ENCODE peak calls at places on chromosomes 2 and 18, in nine cellular contexts. K is PC-9, A is AG09309, U is left lung, W is spleen, B is IMR-90, Y is body of pancreas, R is BE2C, C is stomach. E is an unnamed sample.

GRCh38 chr2:114044985-114045384 is 155.1 kb downstream of the ACTR3 start:
- DNase-seq in K (no peak), A (no peak), U (no peak), W (no peak), B (no peak), Y (no peak), R (no peak), C (no peak), E (no peak)

GRCh38 chr2:236396818-236397350 is 132.7 kb upstream of the ASB18 start:
- DNase-seq in K (no peak), A (no peak), U (no peak), W (no peak), B (no peak), Y (no peak), R (no peak), C (no peak), E (no peak)

GRCh38 chr18:44098551-44099098 is 582.1 kb upstream of the SETBP1 start:
- DNase-seq in K (no peak), A (peak; percentile 32), U (no peak), W (no peak), B (peak; percentile 17), Y (no peak), R (peak; percentile 37), C (no peak), E (peak; percentile 35)

GRCh38 chr2:26001743-26002341 is 19.5 kb upstream of the KIF3C start:
- DNase-seq in K (no peak), A (no peak), U (peak; percentile 84), W (peak; percentile 74), B (peak; percentile 41), Y (peak; percentile 90), R (no peak), C (peak; percentile 91), E (peak; percentile 90)

GRCh38 chr2:61855178-61855523 is 1.3 kb upstream of the FAM161A start:
- DNase-seq in K (peak; percentile 44), A (no peak), U (no peak), W (no peak), B (no peak), Y (peak; percentile 44), R (peak; percentile 20), C (peak; percentile 32), E (no peak)

GRCh38 chr18:37276111-37276510 is 289.5 kb downstream of the CELF4 start:
- DNase-seq in K (no peak), A (no peak), U (peak; percentile 27), W (no peak), B (no peak), Y (no peak), R (no peak), C (no peak), E (no peak)

GRCh38 chr2:58606799-58607198 is 365.7 kb upstream of the FANCL start:
- DNase-seq in K (no peak), A (no peak), U (no peak), W (no peak), B (peak; percentile 23), Y (no peak), R (no peak), C (no peak), E (no peak)

GRCh38 chr2:38806407-38807071 is 28.5 kb downstream of the GEMIN6 start:
- DNase-seq in K (no peak), A (no peak), U (no peak), W (no peak), B (no peak), Y (no peak), R (no peak), C (no peak), E (no peak)

GRCh38 chr2:75787532-75788132 is 76.9 kb upstream of the GCFC2 start:
- DNase-seq in K (no peak), A (peak; percentile 2), U (no peak), W (no peak), B (peak; percentile 29), Y (no peak), R (no peak), C (no peak), E (peak; percentile 77)

DNA sequence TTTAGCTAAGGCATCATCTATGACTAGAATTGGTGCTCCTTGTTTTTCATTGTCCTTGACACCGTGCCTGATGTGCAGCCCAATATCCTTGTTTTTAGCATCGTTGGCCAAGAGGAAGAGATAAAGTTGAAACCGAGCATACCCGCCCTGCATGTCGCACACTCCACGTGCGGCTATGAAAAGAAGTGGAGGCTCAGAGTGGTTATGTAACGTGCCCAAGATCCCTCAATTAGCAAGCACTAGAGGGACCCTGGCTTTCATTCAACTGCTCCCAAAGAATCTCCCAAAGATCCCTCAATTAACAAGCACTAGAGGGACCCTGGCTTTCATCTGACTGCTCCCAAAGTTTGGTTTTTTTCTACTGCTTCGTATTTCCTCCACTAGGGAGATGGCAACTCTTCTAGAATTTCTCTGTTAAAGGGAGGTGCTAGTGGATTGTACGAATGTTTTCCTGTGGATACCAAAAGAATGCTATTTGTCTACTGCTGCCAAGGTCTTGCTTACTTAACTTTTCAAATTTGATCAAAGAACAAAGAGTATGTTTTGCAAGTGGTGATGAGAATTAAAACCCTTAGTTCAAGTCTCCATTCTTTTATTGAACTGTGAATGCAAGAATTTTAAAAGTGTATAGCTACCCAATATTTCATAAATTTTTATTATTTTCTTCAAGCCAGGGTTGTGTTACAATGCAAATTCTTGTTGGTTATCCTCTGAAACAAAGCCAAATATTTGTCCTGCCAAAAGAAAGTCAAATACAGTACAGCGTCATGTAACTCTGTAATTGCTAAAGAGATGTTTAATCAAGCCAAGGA is 92.1 kb downstream of the AOX1 start:
- DNase-seq in K (no peak), A (peak; percentile 46), U (no peak), W (no peak), B (peak; percentile 67), Y (no peak), R (no peak), C (no peak), E (no peak)
- TF ChIP-seq CTCF in K (no peak), A (peak; percentile 8), U (no peak), W (no peak), B (no peak), Y (no peak), R (no peak), C (no peak), E (no peak)

DNA sequence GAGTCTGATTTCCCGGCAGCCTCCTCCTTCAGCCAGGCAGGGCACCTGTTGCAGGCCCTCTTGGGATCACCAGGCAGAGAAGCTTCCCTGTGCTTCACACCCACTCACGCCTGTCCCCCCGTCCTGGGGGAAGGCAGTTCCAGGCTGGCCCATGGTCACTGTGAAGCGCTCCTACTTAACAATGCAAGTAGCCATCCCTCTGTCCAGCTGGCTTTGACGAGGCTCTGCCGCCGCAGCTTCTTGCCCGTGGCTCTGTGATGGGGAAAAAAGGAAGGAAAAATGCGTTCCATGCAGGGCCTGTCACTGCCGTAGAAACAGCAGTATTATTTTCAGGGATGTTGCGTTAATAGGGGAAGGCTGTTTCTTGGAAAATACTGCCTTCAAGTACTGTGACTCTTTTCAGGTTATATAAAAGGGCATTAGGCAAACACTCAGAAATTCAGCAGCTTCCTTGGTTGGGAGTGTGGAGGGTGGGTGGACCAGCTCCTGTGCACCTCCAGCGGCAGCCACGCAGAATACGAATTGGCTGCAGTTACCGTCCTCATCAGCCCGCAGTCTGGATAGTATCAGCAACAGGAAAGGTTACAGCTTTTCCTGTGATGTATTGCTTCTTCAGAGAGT is 232.3 kb downstream of the KLHL29 start:
- DNase-seq in K (no peak), A (peak; percentile 41), U (no peak), W (peak; percentile 43), B (peak; percentile 64), Y (peak; percentile 32), R (peak; percentile 52), C (no peak), E (no peak)
- TF ChIP-seq CTCF in K (no peak), A (peak; percentile 76), U (peak; percentile 24), W (no peak), B (peak; percentile 58), Y (no peak), R (peak; percentile 48), C (no peak), E (no peak)

GRCh38 chr18:49061906-49062831 is 111.4 kb upstream of the SMAD7 start:
- DNase-seq in K (no peak), A (no peak), U (no peak), W (no peak), B (no peak), Y (no peak), R (peak; percentile 65), C (no peak), E (no peak)

GRCh38 chr18:49055787-49056186 is 105.0 kb upstream of the SMAD7 start:
- DNase-seq in K (peak; percentile 51), A (peak; percentile 67), U (peak; percentile 92), W (peak; percentile 92), B (peak; percentile 94), Y (peak; percentile 32), R (no peak), C (peak; percentile 47), E (no peak)

GRCh38 chr18:49061239-49061905 is 110.6 kb upstream of the SMAD7 start:
- DNase-seq in K (no peak), A (no peak), U (no peak), W (no peak), B (no peak), Y (no peak), R (no peak), C (no peak), E (no peak)

GRCh38 chr18:49062832-49063226 is 112.1 kb upstream of the SMAD7 start:
- DNase-seq in K (no peak), A (no peak), U (no peak), W (no peak), B (no peak), Y (no peak), R (no peak), C (no peak), E (no peak)

DNA sequence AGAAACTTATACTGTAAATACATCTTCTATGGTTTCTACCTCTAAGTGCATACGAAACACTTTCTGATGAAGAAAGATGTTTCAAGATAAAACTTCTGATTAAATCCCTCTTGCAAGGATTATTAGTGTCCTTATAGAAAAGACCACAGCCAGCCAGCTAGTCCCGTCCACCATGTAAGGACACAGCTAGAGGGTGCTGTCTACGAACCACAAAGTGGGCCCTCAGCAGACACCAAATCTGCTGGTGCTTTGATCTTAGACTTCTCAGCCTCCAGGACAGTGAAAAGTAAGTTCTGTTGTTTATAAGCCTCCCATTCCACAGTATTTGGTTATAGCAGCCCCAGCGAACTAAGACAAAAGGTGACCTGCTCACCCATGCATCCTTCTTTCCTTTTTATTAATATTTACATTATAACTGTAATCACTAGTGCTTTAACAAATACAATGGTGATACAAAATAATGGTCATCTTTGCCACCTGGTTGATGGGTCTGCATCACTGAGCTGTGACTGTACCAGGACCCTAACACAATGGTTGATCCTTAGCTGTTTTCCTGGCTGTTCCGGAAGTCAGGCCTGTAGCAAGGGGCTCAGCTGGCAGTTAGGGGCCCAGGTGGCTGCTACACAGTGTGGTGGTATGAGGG is 108.4 kb upstream of the SMAD7 start:
- DNase-seq in K (no peak), A (no peak), U (no peak), W (no peak), B (peak; percentile 24), Y (no peak), R (no peak), C (no peak), E (no peak)
- TF ChIP-seq CTCF in K (no peak), A (peak; percentile 11), U (no peak), W (no peak), B (peak; percentile 36), Y (no peak), R (peak; percentile 38), C (no peak), E (peak; percentile 38)

DNA sequence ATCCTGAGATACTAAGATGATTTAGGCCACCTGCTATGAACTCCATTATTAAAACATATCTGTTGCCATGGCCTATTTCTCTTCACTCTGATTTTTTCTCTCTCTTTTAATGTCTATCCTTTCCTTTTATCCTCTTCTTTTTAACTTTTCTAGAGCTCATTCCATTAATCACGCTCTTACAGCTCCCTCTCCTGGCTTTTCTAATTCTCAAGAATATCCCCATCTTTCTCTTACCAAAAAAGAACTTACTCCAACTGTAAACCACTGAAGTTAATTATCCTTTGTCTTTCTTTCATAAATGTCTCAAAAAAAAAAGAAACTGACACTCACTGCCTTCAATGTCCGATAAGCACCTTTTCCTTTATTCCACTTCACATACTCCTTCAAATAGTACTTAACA is 7.9 kb downstream of the PPP3R1 start:
- DNase-seq in K (no peak), A (no peak), U (no peak), W (no peak), B (no peak), Y (no peak), R (no peak), C (no peak), E (peak; percentile 26)
- TF ChIP-seq CTCF in K (no peak), A (peak; percentile 10), U (no peak), W (no peak), B (peak; percentile 33), Y (no peak), R (peak; percentile 14), C (no peak), E (peak; percentile 55)